ENCODE peak calls at places on chromosomes 3 and 15, in six cellular contexts. One of them, this sample, is unnamed.

GRCh38 chr15:98146031-98146430 is 185.5 kb downstream of the ARRDC4 start:
- DNase-seq in cardiac muscle cell: no peak
- DNase-seq in kidney epithelial cell: no peak
- DNase-seq in choroid plexus epithelial cell: no peak
- DNase-seq in HepG2: no peak
- DNase-seq in A549: no peak
- DNase-seq in this sample: no peak

GRCh38 chr15:58064119-58065010 is 1.1 kb downstream of the ALDH1A2 start:
- DNase-seq in HepG2: no peak
- DNase-seq in cardiac muscle cell: no peak
- DNase-seq in kidney epithelial cell: no peak
- DNase-seq in choroid plexus epithelial cell: no peak
- DNase-seq in A549: no peak
- DNase-seq in this sample: no peak

GRCh38 chr3:162641317-162641716 is 1144.7 kb downstream of the OTOL1 start:
- DNase-seq in A549: no peak
- DNase-seq in choroid plexus epithelial cell: no peak
- DNase-seq in HepG2: no peak
- DNase-seq in cardiac muscle cell: no peak
- DNase-seq in kidney epithelial cell: no peak
- DNase-seq in this sample: no peak

GRCh38 chr3:112874725-112875124 is 28.1 kb upstream of the CD200R1L start:
- DNase-seq in A549: no peak
- DNase-seq in choroid plexus epithelial cell: no peak
- DNase-seq in HepG2: no peak
- DNase-seq in kidney epithelial cell: no peak
- DNase-seq in cardiac muscle cell: no peak
- DNase-seq in this sample: no peak

GRCh38 chr3:189573004-189573403 is 58.2 kb upstream of the TP63 start:
- DNase-seq in choroid plexus epithelial cell: no peak
- DNase-seq in A549: peak; percentile 4
- DNase-seq in kidney epithelial cell: no peak
- DNase-seq in cardiac muscle cell: peak; percentile 16
- DNase-seq in HepG2: no peak
- DNase-seq in this sample: no peak

GRCh38 chr15:58535894-58536293 is 104.1 kb downstream of the LIPC start:
- DNase-seq in cardiac muscle cell: no peak
- DNase-seq in kidney epithelial cell: no peak
- DNase-seq in HepG2: no peak
- DNase-seq in A549: no peak
- DNase-seq in choroid plexus epithelial cell: no peak
- DNase-seq in this sample: no peak

GRCh38 chr3:109382573-109382972 is 45.2 kb upstream of the DPPA4 start:
- DNase-seq in HepG2: no peak
- DNase-seq in kidney epithelial cell: no peak
- DNase-seq in A549: no peak
- DNase-seq in cardiac muscle cell: no peak
- DNase-seq in choroid plexus epithelial cell: no peak
- DNase-seq in this sample: no peak

GRCh38 chr3:12987602-12988001 is 85.6 kb downstream of the IQSEC1 start:
- DNase-seq in choroid plexus epithelial cell: no peak
- DNase-seq in cardiac muscle cell: no peak
- DNase-seq in kidney epithelial cell: no peak
- DNase-seq in A549: no peak
- DNase-seq in HepG2: no peak
- DNase-seq in this sample: no peak

GRCh38 chr15:42723068-42723467 is 13.9 kb downstream of the CDAN1 start:
- DNase-seq in A549: peak; percentile 3
- DNase-seq in HepG2: peak; percentile 15
- DNase-seq in kidney epithelial cell: no peak
- DNase-seq in choroid plexus epithelial cell: peak; percentile 36
- DNase-seq in cardiac muscle cell: no peak
- DNase-seq in this sample: no peak
- TF ChIP-seq CTCF in A549: no peak
- TF ChIP-seq CTCF in HepG2: peak; percentile 29
- TF ChIP-seq CTCF in kidney epithelial cell: no peak
- TF ChIP-seq CTCF in choroid plexus epithelial cell: no peak
- TF ChIP-seq CTCF in cardiac muscle cell: peak; percentile 16
- TF ChIP-seq CTCF in this sample: peak; percentile 46

GRCh38 chr3:73624363-73625123 is at the start of gene PDZRN3:
- DNase-seq in A549: no peak
- DNase-seq in HepG2: no peak
- DNase-seq in cardiac muscle cell: peak; percentile 90
- DNase-seq in choroid plexus epithelial cell: peak; percentile 63
- DNase-seq in kidney epithelial cell: no peak
- DNase-seq in this sample: no peak

GRCh38 chr3:73625124-73625665 is 454 bp upstream of the PDZRN3 start:
- DNase-seq in A549: no peak
- DNase-seq in HepG2: no peak
- DNase-seq in choroid plexus epithelial cell: peak; percentile 50
- DNase-seq in cardiac muscle cell: peak; percentile 80
- DNase-seq in kidney epithelial cell: no peak
- DNase-seq in this sample: no peak

GRCh38 chr3:73623316-73623715 is 1.4 kb downstream of the PDZRN3 start:
- DNase-seq in HepG2: no peak
- DNase-seq in A549: no peak
- DNase-seq in kidney epithelial cell: no peak
- DNase-seq in choroid plexus epithelial cell: peak; percentile 25
- DNase-seq in cardiac muscle cell: peak; percentile 64
- DNase-seq in this sample: no peak

GRCh38 chr3:73622135-73622534 is 2.6 kb downstream of the PDZRN3 start:
- DNase-seq in kidney epithelial cell: no peak
- DNase-seq in choroid plexus epithelial cell: peak; percentile 29
- DNase-seq in cardiac muscle cell: peak; percentile 58
- DNase-seq in HepG2: peak; percentile 3
- DNase-seq in A549: no peak
- DNase-seq in this sample: no peak

DNA sequence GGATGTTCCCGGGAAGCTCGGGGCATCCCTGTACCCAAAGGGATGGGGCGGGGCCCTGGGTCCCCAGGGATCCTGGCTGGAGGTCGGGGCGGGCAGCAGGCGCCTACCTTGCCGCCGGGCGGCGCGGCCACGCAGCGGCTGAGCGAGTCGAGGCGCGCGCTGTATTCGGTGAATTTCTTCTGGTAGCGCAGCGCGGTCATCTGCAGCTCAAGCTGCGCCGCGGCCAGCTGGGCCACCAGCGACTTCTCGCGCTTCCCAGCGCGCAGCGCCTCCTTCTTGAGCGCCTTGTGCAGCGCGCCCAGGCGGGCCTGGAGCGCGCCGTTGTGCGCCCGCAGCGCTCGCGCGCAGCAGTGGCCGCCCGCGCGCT is 762 bp downstream of the PDZRN3 start:
- DNase-seq in cardiac muscle cell: peak; percentile 79
- DNase-seq in choroid plexus epithelial cell: peak; percentile 74
- DNase-seq in A549: no peak
- DNase-seq in kidney epithelial cell: no peak
- DNase-seq in HepG2: no peak
- DNase-seq in this sample: no peak
- H3K4me3 ChIP-seq in cardiac muscle cell: peak overlapping the region; percentile 61
- H3K4me3 ChIP-seq in choroid plexus epithelial cell: peak overlapping the region; percentile 63
- H3K4me3 ChIP-seq in A549: no peak overlapping the region
- H3K4me3 ChIP-seq in kidney epithelial cell: peak overlapping the region; percentile 46
- H3K4me3 ChIP-seq in HepG2: no peak overlapping the region
- H3K4me3 ChIP-seq in this sample: peak overlapping the region; percentile 67

GRCh38 chr15:40803688-40804087 is 3.2 kb upstream of the ZFYVE19 start:
- DNase-seq in A549: no peak
- DNase-seq in kidney epithelial cell: no peak
- DNase-seq in cardiac muscle cell: no peak
- DNase-seq in HepG2: no peak
- DNase-seq in choroid plexus epithelial cell: no peak
- DNase-seq in this sample: no peak

GRCh38 chr15:40809051-40809450 is 1.8 kb upstream of the DNAJC17 start:
- DNase-seq in kidney epithelial cell: no peak
- DNase-seq in HepG2: no peak
- DNase-seq in cardiac muscle cell: no peak
- DNase-seq in A549: no peak
- DNase-seq in choroid plexus epithelial cell: no peak
- DNase-seq in this sample: no peak

GRCh38 chr15:40807888-40808194 is 568 bp upstream of the DNAJC17 start:
- DNase-seq in HepG2: no peak
- DNase-seq in choroid plexus epithelial cell: no peak
- DNase-seq in A549: no peak
- DNase-seq in cardiac muscle cell: no peak
- DNase-seq in kidney epithelial cell: no peak
- DNase-seq in this sample: no peak

GRCh38 chr15:40806672-40807027 is 239 bp upstream of the ZFYVE19 start:
- DNase-seq in A549: no peak
- DNase-seq in choroid plexus epithelial cell: no peak
- DNase-seq in HepG2: no peak
- DNase-seq in cardiac muscle cell: no peak
- DNase-seq in kidney epithelial cell: no peak
- DNase-seq in this sample: no peak

GRCh38 chr15:40807028-40807887 is at the start of the genes DNAJC17 and ZFYVE19:
- DNase-seq in choroid plexus epithelial cell: peak; percentile 99
- DNase-seq in HepG2: peak; percentile 96
- DNase-seq in kidney epithelial cell: peak; percentile 93
- DNase-seq in A549: peak; percentile 96
- DNase-seq in cardiac muscle cell: peak; percentile 99
- DNase-seq in this sample: peak; percentile 93
- TF ChIP-seq CTCF in choroid plexus epithelial cell: no peak
- TF ChIP-seq CTCF in HepG2: peak; percentile 13
- TF ChIP-seq CTCF in kidney epithelial cell: no peak
- TF ChIP-seq CTCF in A549: no peak
- TF ChIP-seq CTCF in cardiac muscle cell: peak; percentile 9
- TF ChIP-seq CTCF in this sample: no peak

DNA sequence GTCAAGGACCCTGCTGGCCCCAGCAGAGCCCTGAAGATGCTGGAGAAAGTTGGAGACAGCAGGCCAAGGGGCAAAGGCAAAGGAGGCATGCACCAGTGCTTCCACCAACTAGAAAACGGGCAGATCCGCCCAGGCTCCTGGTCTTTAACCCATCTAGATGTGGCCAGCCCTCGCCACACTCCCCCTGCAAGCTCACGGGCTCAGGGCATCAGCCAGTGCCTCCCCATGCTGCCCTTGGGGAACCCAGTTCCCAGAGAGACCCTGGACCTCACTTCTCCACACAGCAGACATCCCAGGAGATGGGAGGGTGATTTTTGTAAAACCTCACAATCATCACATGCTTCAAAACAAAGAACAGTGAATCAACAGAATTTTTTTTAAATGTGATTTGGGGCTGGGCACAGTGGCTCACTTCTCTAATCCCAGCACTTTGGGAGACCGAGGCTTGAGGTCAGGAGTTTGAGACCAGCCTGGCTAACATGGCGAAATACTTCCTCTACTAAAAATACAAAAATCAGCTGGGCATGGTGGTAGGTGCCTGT is 24.6 kb downstream of the CYFIP1 start:
- DNase-seq in choroid plexus epithelial cell: no peak
- DNase-seq in cardiac muscle cell: no peak
- DNase-seq in A549: no peak
- DNase-seq in kidney epithelial cell: no peak
- DNase-seq in HepG2: no peak
- DNase-seq in this sample: no peak
- H3K4me3 ChIP-seq in choroid plexus epithelial cell: no peak overlapping the region
- H3K4me3 ChIP-seq in cardiac muscle cell: no peak overlapping the region
- H3K4me3 ChIP-seq in A549: no peak overlapping the region
- H3K4me3 ChIP-seq in kidney epithelial cell: no peak overlapping the region
- H3K4me3 ChIP-seq in HepG2: no peak overlapping the region
- H3K4me3 ChIP-seq in this sample: no peak overlapping the region

GRCh38 chr3:20245781-20246180 is 59.8 kb upstream of the SGO1 start:
- DNase-seq in A549: peak; percentile 4
- DNase-seq in HepG2: no peak
- DNase-seq in kidney epithelial cell: no peak
- DNase-seq in cardiac muscle cell: no peak
- DNase-seq in choroid plexus epithelial cell: no peak
- DNase-seq in this sample: no peak
- TF ChIP-seq CTCF in A549: no peak
- TF ChIP-seq CTCF in HepG2: no peak
- TF ChIP-seq CTCF in kidney epithelial cell: peak; percentile 3
- TF ChIP-seq CTCF in cardiac muscle cell: no peak
- TF ChIP-seq CTCF in choroid plexus epithelial cell: no peak
- TF ChIP-seq CTCF in this sample: no peak